ENCODE peak calls at places on chromosome 15, in six cellular contexts. One of them, this sample, is unnamed.

GRCh38 chr15:50676799-50677483 is 9.7 kb downstream of the TRPM7 start:
- DNase-seq in body of pancreas: no peak
- DNase-seq in NB4: no peak
- DNase-seq in foreskin fibroblast: peak; percentile 72
- DNase-seq in astrocyte: peak; percentile 54
- DNase-seq in fibroblast of lung: peak; percentile 63
- DNase-seq in this sample: peak; percentile 43

GRCh38 chr15:58545307-58546065 is 113.7 kb downstream of the LIPC start:
- DNase-seq in body of pancreas: no peak
- DNase-seq in NB4: no peak
- DNase-seq in foreskin fibroblast: no peak
- DNase-seq in astrocyte: peak; percentile 79
- DNase-seq in fibroblast of lung: peak; percentile 83
- DNase-seq in this sample: peak; percentile 46

GRCh38 chr15:45499426-45499825 is 23.1 kb downstream of the SLC30A4 start:
- DNase-seq in body of pancreas: no peak
- DNase-seq in NB4: no peak
- DNase-seq in foreskin fibroblast: peak; percentile 25
- DNase-seq in astrocyte: peak; percentile 57
- DNase-seq in fibroblast of lung: peak; percentile 65
- DNase-seq in this sample: peak; percentile 30

GRCh38 chr15:90599639-90600038 is 69.9 kb downstream of the CRTC3 start:
- DNase-seq in body of pancreas: no peak
- DNase-seq in NB4: no peak
- DNase-seq in foreskin fibroblast: no peak
- DNase-seq in astrocyte: no peak
- DNase-seq in fibroblast of lung: no peak
- DNase-seq in this sample: no peak

GRCh38 chr15:101492752-101493692 is 3.5 kb upstream of the PCSK6 start:
- DNase-seq in body of pancreas: no peak
- DNase-seq in NB4: peak; percentile 48
- DNase-seq in foreskin fibroblast: no peak
- DNase-seq in astrocyte: no peak
- DNase-seq in fibroblast of lung: no peak
- DNase-seq in this sample: no peak

GRCh38 chr15:43253431-43254403 is 13.0 kb downstream of the TGM5 start:
- DNase-seq in body of pancreas: peak; percentile 28
- DNase-seq in NB4: no peak
- DNase-seq in foreskin fibroblast: peak; percentile 24
- DNase-seq in astrocyte: peak; percentile 76
- DNase-seq in fibroblast of lung: peak; percentile 81
- DNase-seq in this sample: peak; percentile 81

GRCh38 chr15:94324117-94324826 is 92.9 kb downstream of the MCTP2 start:
- DNase-seq in body of pancreas: peak; percentile 58
- DNase-seq in NB4: peak; percentile 87
- DNase-seq in foreskin fibroblast: peak; percentile 68
- DNase-seq in astrocyte: peak; percentile 12
- DNase-seq in fibroblast of lung: peak; percentile 32
- DNase-seq in this sample: peak; percentile 74

GRCh38 chr15:30978328-30978727 is 13.1 kb downstream of the MTMR10 start:
- DNase-seq in body of pancreas: no peak
- DNase-seq in NB4: no peak
- DNase-seq in foreskin fibroblast: no peak
- DNase-seq in astrocyte: no peak
- DNase-seq in fibroblast of lung: no peak
- DNase-seq in this sample: no peak

GRCh38 chr15:94186770-94187331 is 44.5 kb upstream of the MCTP2 start:
- DNase-seq in body of pancreas: no peak
- DNase-seq in NB4: no peak
- DNase-seq in foreskin fibroblast: no peak
- DNase-seq in astrocyte: no peak
- DNase-seq in fibroblast of lung: no peak
- DNase-seq in this sample: no peak

GRCh38 chr15:63080638-63081250 is 38.2 kb downstream of the TPM1 start:
- DNase-seq in body of pancreas: no peak
- DNase-seq in NB4: no peak
- DNase-seq in foreskin fibroblast: no peak
- DNase-seq in astrocyte: no peak
- DNase-seq in fibroblast of lung: no peak
- DNase-seq in this sample: no peak

GRCh38 chr15:70474682-70475438 is 288.5 kb downstream of the UACA start:
- DNase-seq in body of pancreas: no peak
- DNase-seq in NB4: peak; percentile 88
- DNase-seq in foreskin fibroblast: no peak
- DNase-seq in astrocyte: peak; percentile 100
- DNase-seq in fibroblast of lung: peak; percentile 100
- DNase-seq in this sample: peak; percentile 93

GRCh38 chr15:62644874-62645755 is 397.4 kb upstream of the TPM1 start:
- DNase-seq in body of pancreas: no peak
- DNase-seq in NB4: no peak
- DNase-seq in foreskin fibroblast: peak; percentile 19
- DNase-seq in astrocyte: peak; percentile 23
- DNase-seq in fibroblast of lung: peak; percentile 31
- DNase-seq in this sample: no peak

GRCh38 chr15:27418729-27419128 is 447.7 kb downstream of the GABRG3 start:
- DNase-seq in body of pancreas: no peak
- DNase-seq in NB4: peak; percentile 25
- DNase-seq in foreskin fibroblast: no peak
- DNase-seq in astrocyte: no peak
- DNase-seq in fibroblast of lung: peak; percentile 35
- DNase-seq in this sample: no peak

GRCh38 chr15:78362716-78363426 is 22.7 kb downstream of the CRABP1 start:
- DNase-seq in body of pancreas: no peak
- DNase-seq in NB4: no peak
- DNase-seq in foreskin fibroblast: no peak
- DNase-seq in astrocyte: no peak
- DNase-seq in fibroblast of lung: no peak
- DNase-seq in this sample: no peak

GRCh38 chr15:40146037-40146436 is 14.8 kb upstream of the BUB1B start:
- DNase-seq in body of pancreas: no peak
- DNase-seq in NB4: no peak
- DNase-seq in foreskin fibroblast: peak; percentile 67
- DNase-seq in astrocyte: peak; percentile 39
- DNase-seq in fibroblast of lung: peak; percentile 61
- DNase-seq in this sample: peak; percentile 59

GRCh38 chr15:100720406-100720967 is 118.1 kb downstream of the ASB7 start:
- DNase-seq in body of pancreas: no peak
- DNase-seq in NB4: no peak
- DNase-seq in foreskin fibroblast: no peak
- DNase-seq in astrocyte: no peak
- DNase-seq in fibroblast of lung: no peak
- DNase-seq in this sample: no peak

GRCh38 chr15:91855684-91856553 is 2.4 kb downstream of the SLCO3A1 start:
- DNase-seq in body of pancreas: peak; percentile 24
- DNase-seq in NB4: peak; percentile 8
- DNase-seq in foreskin fibroblast: no peak
- DNase-seq in astrocyte: no peak
- DNase-seq in fibroblast of lung: no peak
- DNase-seq in this sample: no peak

DNA sequence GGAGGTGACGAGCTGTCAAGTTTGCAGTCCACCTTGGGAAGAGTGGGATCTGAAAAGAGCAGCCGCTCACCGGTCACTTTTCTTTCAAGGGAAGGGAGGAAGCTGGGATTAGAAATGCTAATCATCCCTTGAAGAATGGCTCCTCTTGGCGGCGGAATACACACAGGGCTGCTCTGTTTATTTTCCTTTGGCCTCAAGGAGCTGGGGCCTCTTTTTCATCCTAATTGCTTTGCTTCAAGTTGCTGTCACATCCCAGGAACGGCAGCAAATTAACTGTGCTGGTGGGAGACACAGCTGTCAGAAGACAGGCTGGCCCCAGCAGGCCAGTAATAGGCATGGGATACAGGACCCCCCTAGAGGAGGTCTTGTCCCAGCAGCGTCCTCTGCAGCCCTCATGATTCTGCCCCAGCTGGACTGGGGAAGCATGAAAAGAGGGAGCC is 6.7 kb downstream of the KBTBD13 start:
- DNase-seq in body of pancreas: no peak
- DNase-seq in NB4: no peak
- DNase-seq in foreskin fibroblast: peak; percentile 68
- DNase-seq in astrocyte: peak; percentile 45
- DNase-seq in fibroblast of lung: peak; percentile 57
- DNase-seq in this sample: peak; percentile 72
- TF ChIP-seq CTCF in body of pancreas: peak; percentile 13
- TF ChIP-seq CTCF in NB4: no peak
- TF ChIP-seq CTCF in foreskin fibroblast: peak; percentile 36
- TF ChIP-seq CTCF in astrocyte: peak; percentile 37
- TF ChIP-seq CTCF in fibroblast of lung: peak; percentile 77
- TF ChIP-seq CTCF in this sample: peak; percentile 74

GRCh38 chr15:98873441-98874218 is 134.0 kb downstream of the PGPEP1L start:
- DNase-seq in body of pancreas: no peak
- DNase-seq in NB4: peak; percentile 95
- DNase-seq in foreskin fibroblast: peak; percentile 96
- DNase-seq in astrocyte: peak; percentile 93
- DNase-seq in fibroblast of lung: peak; percentile 95
- DNase-seq in this sample: peak; percentile 89
- H3K4me3 ChIP-seq in body of pancreas: no peak overlapping the region
- H3K4me3 ChIP-seq in NB4: peak overlapping the region; percentile 70
- H3K4me3 ChIP-seq in foreskin fibroblast: peak overlapping the region; percentile 32
- H3K4me3 ChIP-seq in astrocyte: peak overlapping the region; percentile 43
- H3K4me3 ChIP-seq in fibroblast of lung: no peak overlapping the region
- H3K4me3 ChIP-seq in this sample: peak overlapping the region; percentile 26

GRCh38 chr15:64742385-64742784 is 33.0 kb downstream of the RBPMS2 start:
- DNase-seq in body of pancreas: no peak
- DNase-seq in NB4: no peak
- DNase-seq in foreskin fibroblast: no peak
- DNase-seq in astrocyte: no peak
- DNase-seq in fibroblast of lung: no peak
- DNase-seq in this sample: no peak

GRCh38 chr15:64742921-64743320 is 32.5 kb downstream of the RBPMS2 start:
- DNase-seq in body of pancreas: no peak
- DNase-seq in NB4: no peak
- DNase-seq in foreskin fibroblast: no peak
- DNase-seq in astrocyte: no peak
- DNase-seq in fibroblast of lung: no peak
- DNase-seq in this sample: no peak

GRCh38 chr15:64738231-64739095 is 36.9 kb downstream of the RBPMS2 start:
- DNase-seq in body of pancreas: no peak
- DNase-seq in NB4: no peak
- DNase-seq in foreskin fibroblast: no peak
- DNase-seq in astrocyte: no peak
- DNase-seq in fibroblast of lung: no peak
- DNase-seq in this sample: no peak

GRCh38 chr15:64739216-64739976 is 36.0 kb downstream of the RBPMS2 start:
- DNase-seq in body of pancreas: no peak
- DNase-seq in NB4: no peak
- DNase-seq in foreskin fibroblast: peak; percentile 15
- DNase-seq in astrocyte: no peak
- DNase-seq in fibroblast of lung: no peak
- DNase-seq in this sample: no peak

GRCh38 chr15:64740361-64741170 is 34.8 kb downstream of the RBPMS2 start:
- DNase-seq in body of pancreas: no peak
- DNase-seq in NB4: peak; percentile 48
- DNase-seq in foreskin fibroblast: peak; percentile 71
- DNase-seq in astrocyte: peak; percentile 39
- DNase-seq in fibroblast of lung: peak; percentile 45
- DNase-seq in this sample: peak; percentile 80
- TF ChIP-seq CTCF in body of pancreas: no peak
- TF ChIP-seq CTCF in NB4: no peak
- TF ChIP-seq CTCF in foreskin fibroblast: peak; percentile 11
- TF ChIP-seq CTCF in astrocyte: peak; percentile 5
- TF ChIP-seq CTCF in fibroblast of lung: peak; percentile 22
- TF ChIP-seq CTCF in this sample: peak; percentile 63

GRCh38 chr15:74858366-74858735 is 14.8 kb downstream of the SCAMP2 start:
- DNase-seq in body of pancreas: no peak
- DNase-seq in NB4: no peak
- DNase-seq in foreskin fibroblast: no peak
- DNase-seq in astrocyte: no peak
- DNase-seq in fibroblast of lung: no peak
- DNase-seq in this sample: no peak
- H3K4me3 ChIP-seq in body of pancreas: no peak overlapping the region
- H3K4me3 ChIP-seq in NB4: no peak overlapping the region
- H3K4me3 ChIP-seq in foreskin fibroblast: no peak overlapping the region
- H3K4me3 ChIP-seq in astrocyte: no peak overlapping the region
- H3K4me3 ChIP-seq in fibroblast of lung: no peak overlapping the region
- H3K4me3 ChIP-seq in this sample: no peak overlapping the region

GRCh38 chr15:99361541-99362185 is 110.4 kb downstream of the LRRC28 start:
- DNase-seq in body of pancreas: no peak
- DNase-seq in NB4: peak; percentile 17
- DNase-seq in foreskin fibroblast: peak; percentile 52
- DNase-seq in astrocyte: no peak
- DNase-seq in fibroblast of lung: no peak
- DNase-seq in this sample: peak; percentile 59
- TF ChIP-seq CTCF in body of pancreas: peak; percentile 36
- TF ChIP-seq CTCF in NB4: no peak
- TF ChIP-seq CTCF in foreskin fibroblast: peak; percentile 26
- TF ChIP-seq CTCF in astrocyte: peak; percentile 48
- TF ChIP-seq CTCF in fibroblast of lung: peak; percentile 33
- TF ChIP-seq CTCF in this sample: peak; percentile 57

GRCh38 chr15:28969511-28970085 is 83.8 kb downstream of the APBA2 start:
- DNase-seq in body of pancreas: no peak
- DNase-seq in NB4: no peak
- DNase-seq in foreskin fibroblast: no peak
- DNase-seq in astrocyte: no peak
- DNase-seq in fibroblast of lung: peak; percentile 41
- DNase-seq in this sample: no peak
- H3K4me3 ChIP-seq in body of pancreas: no peak overlapping the region
- H3K4me3 ChIP-seq in NB4: no peak overlapping the region
- H3K4me3 ChIP-seq in foreskin fibroblast: no peak overlapping the region
- H3K4me3 ChIP-seq in astrocyte: no peak overlapping the region
- H3K4me3 ChIP-seq in fibroblast of lung: no peak overlapping the region
- H3K4me3 ChIP-seq in this sample: no peak overlapping the region

DNA sequence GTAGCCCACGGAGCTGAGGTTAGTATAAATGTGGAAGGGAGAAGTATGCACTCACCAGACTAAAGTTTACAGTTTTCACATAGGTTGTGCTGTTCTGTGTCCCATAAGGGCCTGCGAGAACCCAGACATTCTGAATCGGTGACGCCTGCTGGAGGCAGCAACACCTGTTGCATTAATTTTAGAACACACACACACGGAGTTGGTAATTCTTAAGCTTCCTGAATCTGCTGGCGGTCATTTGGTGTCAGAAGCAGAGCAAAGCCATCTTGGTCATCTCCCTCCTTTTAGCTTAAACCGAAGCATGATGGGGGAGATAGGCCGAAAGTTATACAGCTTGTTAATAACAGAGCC is 41.1 kb upstream of the AP3B2 start:
- DNase-seq in body of pancreas: no peak
- DNase-seq in NB4: no peak
- DNase-seq in foreskin fibroblast: no peak
- DNase-seq in astrocyte: no peak
- DNase-seq in fibroblast of lung: peak; percentile 24
- DNase-seq in this sample: peak; percentile 32
- TF ChIP-seq CTCF in body of pancreas: no peak
- TF ChIP-seq CTCF in NB4: no peak
- TF ChIP-seq CTCF in foreskin fibroblast: no peak
- TF ChIP-seq CTCF in astrocyte: no peak
- TF ChIP-seq CTCF in fibroblast of lung: no peak
- TF ChIP-seq CTCF in this sample: no peak